ENCODE peak calls at places on chromosome 22, in five cellular contexts. One of them, this sample, is unnamed.

GRCh38 chr22:22168190-22168940 is 76.2 kb upstream of the VPREB1 start:
- DNase-seq in A673: peak; percentile 79
- DNase-seq in BJ: no peak
- DNase-seq in GM23338: peak; percentile 80
- DNase-seq in cardiac muscle cell: no peak
- DNase-seq in this sample: no peak

GRCh38 chr22:30314918-30315317 is 11.8 kb downstream of the TBC1D10A start:
- DNase-seq in A673: no peak
- DNase-seq in BJ: no peak
- DNase-seq in GM23338: no peak
- DNase-seq in cardiac muscle cell: no peak
- DNase-seq in this sample: no peak

GRCh38 chr22:29275819-29276565 is 7.9 kb downstream of the EWSR1 start:
- DNase-seq in A673: no peak
- DNase-seq in BJ: no peak
- DNase-seq in GM23338: no peak
- DNase-seq in cardiac muscle cell: no peak
- DNase-seq in this sample: no peak

GRCh38 chr22:28207281-28208030 is 288.4 kb upstream of the PITPNB start:
- DNase-seq in A673: no peak
- DNase-seq in BJ: peak; percentile 45
- DNase-seq in GM23338: no peak
- DNase-seq in cardiac muscle cell: no peak
- DNase-seq in this sample: no peak

GRCh38 chr22:23237201-23237798 is 57.0 kb downstream of the BCR start:
- DNase-seq in A673: peak; percentile 73
- DNase-seq in BJ: no peak
- DNase-seq in GM23338: peak; percentile 63
- DNase-seq in cardiac muscle cell: no peak
- DNase-seq in this sample: no peak

GRCh38 chr22:29308148-29308790 is 1.8 kb downstream of the GAS2L1 start:
- DNase-seq in A673: no peak
- DNase-seq in BJ: no peak
- DNase-seq in GM23338: no peak
- DNase-seq in cardiac muscle cell: no peak
- DNase-seq in this sample: no peak

GRCh38 chr22:50506611-50507420 is 686 bp downstream of the LMF2 start:
- DNase-seq in A673: no peak
- DNase-seq in BJ: no peak
- DNase-seq in GM23338: no peak
- DNase-seq in cardiac muscle cell: no peak
- DNase-seq in this sample: no peak

GRCh38 chr22:22948651-22949611 is 61.3 kb downstream of the IGLL5 start:
- DNase-seq in A673: no peak
- DNase-seq in BJ: no peak
- DNase-seq in GM23338: no peak
- DNase-seq in cardiac muscle cell: no peak
- DNase-seq in this sample: no peak

GRCh38 chr22:23892626-23893445 is 1.3 kb upstream of the MIF start:
- DNase-seq in A673: no peak
- DNase-seq in BJ: no peak
- DNase-seq in GM23338: no peak
- DNase-seq in cardiac muscle cell: no peak
- DNase-seq in this sample: no peak

GRCh38 chr22:27170491-27170890 is 513.1 kb downstream of the MIAT start:
- DNase-seq in A673: no peak
- DNase-seq in BJ: no peak
- DNase-seq in GM23338: no peak
- DNase-seq in cardiac muscle cell: no peak
- DNase-seq in this sample: peak; percentile 91

GRCh38 chr22:22342697-22343602 is 98.4 kb downstream of the VPREB1 start:
- DNase-seq in A673: peak; percentile 45
- DNase-seq in BJ: no peak
- DNase-seq in GM23338: peak; percentile 98
- DNase-seq in cardiac muscle cell: peak; percentile 14
- DNase-seq in this sample: no peak

GRCh38 chr22:25085156-25085555 is 114.5 kb upstream of the CRYBB3 start:
- DNase-seq in A673: no peak
- DNase-seq in BJ: no peak
- DNase-seq in GM23338: no peak
- DNase-seq in cardiac muscle cell: no peak
- DNase-seq in this sample: no peak

GRCh38 chr22:28345304-28345703 is 334.3 kb downstream of the TTC28 start:
- DNase-seq in A673: no peak
- DNase-seq in BJ: no peak
- DNase-seq in GM23338: peak; percentile 29
- DNase-seq in cardiac muscle cell: peak; percentile 32
- DNase-seq in this sample: no peak

GRCh38 chr22:49577168-49578060 is 250.3 kb downstream of the BRD1 start:
- DNase-seq in A673: no peak
- DNase-seq in BJ: no peak
- DNase-seq in GM23338: no peak
- DNase-seq in cardiac muscle cell: no peak
- DNase-seq in this sample: no peak

GRCh38 chr22:24208012-24208749 is 26.9 kb downstream of the SUSD2 start:
- DNase-seq in A673: peak; percentile 89
- DNase-seq in BJ: peak; percentile 95
- DNase-seq in GM23338: no peak
- DNase-seq in cardiac muscle cell: no peak
- DNase-seq in this sample: peak; percentile 92

GRCh38 chr22:33922268-33922667 is 2.0 kb upstream of the LARGE1 start:
- DNase-seq in A673: no peak
- DNase-seq in BJ: no peak
- DNase-seq in GM23338: peak; percentile 78
- DNase-seq in cardiac muscle cell: peak; percentile 79
- DNase-seq in this sample: no peak

GRCh38 chr22:19716041-19716828 is 1.9 kb downstream of the SEPTIN5 start:
- DNase-seq in A673: no peak
- DNase-seq in BJ: no peak
- DNase-seq in GM23338: no peak
- DNase-seq in cardiac muscle cell: no peak
- DNase-seq in this sample: no peak

GRCh38 chr22:19714320-19715252 is at the start of gene SEPTIN5:
- DNase-seq in A673: no peak
- DNase-seq in BJ: no peak
- DNase-seq in GM23338: no peak
- DNase-seq in cardiac muscle cell: peak; percentile 33
- DNase-seq in this sample: no peak

GRCh38 chr22:19713228-19713627 is 1.1 kb upstream of the SEPTIN5 start:
- DNase-seq in A673: no peak
- DNase-seq in BJ: no peak
- DNase-seq in GM23338: no peak
- DNase-seq in cardiac muscle cell: no peak
- DNase-seq in this sample: no peak

GRCh38 chr22:19715286-19715939 is 1.1 kb downstream of the SEPTIN5 start:
- DNase-seq in A673: no peak
- DNase-seq in BJ: no peak
- DNase-seq in GM23338: no peak
- DNase-seq in cardiac muscle cell: no peak
- DNase-seq in this sample: no peak

GRCh38 chr22:19713650-19714319 is 518 bp upstream of the SEPTIN5 start:
- DNase-seq in A673: no peak
- DNase-seq in BJ: no peak
- DNase-seq in GM23338: peak; percentile 60
- DNase-seq in cardiac muscle cell: peak; percentile 27
- DNase-seq in this sample: no peak
- TF ChIP-seq CTCF in A673: no peak
- TF ChIP-seq CTCF in BJ: no peak
- TF ChIP-seq CTCF in GM23338: no peak
- TF ChIP-seq CTCF in cardiac muscle cell: no peak
- TF ChIP-seq CTCF in this sample: no peak

GRCh38 chr22:40418366-40419201 is 48.2 kb downstream of the SGSM3 start:
- DNase-seq in A673: peak; percentile 76
- DNase-seq in BJ: no peak
- DNase-seq in GM23338: no peak
- DNase-seq in cardiac muscle cell: no peak
- DNase-seq in this sample: no peak

GRCh38 chr22:40416636-40417035 is 46.2 kb downstream of the SGSM3 start:
- DNase-seq in A673: no peak
- DNase-seq in BJ: no peak
- DNase-seq in GM23338: no peak
- DNase-seq in cardiac muscle cell: no peak
- DNase-seq in this sample: no peak

GRCh38 chr22:40416267-40416570 is 45.8 kb downstream of the SGSM3 start:
- DNase-seq in A673: no peak
- DNase-seq in BJ: no peak
- DNase-seq in GM23338: no peak
- DNase-seq in cardiac muscle cell: no peak
- DNase-seq in this sample: no peak

GRCh38 chr22:40417041-40417440 is 46.6 kb downstream of the SGSM3 start:
- DNase-seq in A673: no peak
- DNase-seq in BJ: no peak
- DNase-seq in GM23338: no peak
- DNase-seq in cardiac muscle cell: no peak
- DNase-seq in this sample: no peak

DNA sequence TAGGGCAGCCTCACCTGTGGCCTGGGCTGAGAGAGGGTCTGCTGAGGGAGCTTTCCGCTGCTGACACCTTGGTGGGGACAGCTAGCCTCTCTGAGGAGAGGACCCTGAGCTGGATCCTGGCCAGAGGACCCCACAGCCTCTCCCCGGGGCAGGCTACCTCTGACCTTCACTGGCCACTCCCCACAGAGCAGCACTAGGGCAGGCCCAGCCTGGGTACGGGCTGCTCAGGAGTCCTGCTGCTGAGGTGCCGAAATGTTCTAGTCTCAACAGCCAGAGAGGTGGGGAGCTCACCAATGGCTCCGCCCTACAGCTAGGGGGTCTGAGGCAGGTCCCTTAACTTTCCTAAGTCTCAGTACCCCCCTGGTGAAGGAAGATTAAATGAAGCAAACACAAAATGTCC is 47.5 kb downstream of the SGSM3 start:
- DNase-seq in A673: no peak
- DNase-seq in BJ: no peak
- DNase-seq in GM23338: no peak
- DNase-seq in cardiac muscle cell: no peak
- DNase-seq in this sample: no peak
- H3K4me3 ChIP-seq in A673: no peak overlapping the region
- H3K4me3 ChIP-seq in BJ: no peak overlapping the region
- H3K4me3 ChIP-seq in GM23338: no peak overlapping the region
- H3K4me3 ChIP-seq in cardiac muscle cell: no peak overlapping the region
- H3K4me3 ChIP-seq in this sample: no peak overlapping the region

DNA sequence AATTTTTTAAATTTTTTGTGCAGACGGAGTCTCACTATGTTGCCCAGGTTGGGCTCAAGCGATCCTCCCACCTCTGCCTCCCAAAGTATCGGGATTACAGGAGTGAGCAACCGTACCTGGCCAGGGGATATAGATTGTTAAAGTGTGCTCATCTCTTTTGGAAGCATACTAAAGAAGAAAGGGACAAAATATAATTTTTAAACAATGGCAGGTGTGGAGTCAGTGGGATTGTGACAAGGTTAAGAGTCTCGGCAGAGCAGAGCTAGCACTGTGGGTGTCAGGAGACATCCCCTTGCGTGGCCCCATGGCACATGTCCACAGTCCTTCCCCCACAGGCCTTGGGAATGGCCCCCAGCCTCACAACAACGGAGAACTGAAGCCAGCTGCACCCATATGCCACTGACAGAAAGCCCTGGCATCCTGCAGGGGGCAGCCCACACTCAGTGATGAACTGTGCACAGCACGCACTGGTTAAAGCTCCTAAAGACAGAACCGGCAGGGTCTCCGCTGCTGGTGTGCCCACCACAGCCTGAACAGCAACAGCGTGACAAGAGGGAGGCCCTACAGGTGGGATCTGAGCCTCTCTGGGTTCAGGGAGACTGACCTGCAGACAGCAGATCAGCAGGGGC is 29.9 kb downstream of the SERPIND1 start:
- DNase-seq in A673: peak; percentile 50
- DNase-seq in BJ: no peak
- DNase-seq in GM23338: peak; percentile 65
- DNase-seq in cardiac muscle cell: peak; percentile 60
- DNase-seq in this sample: no peak
- TF ChIP-seq CTCF in A673: peak; percentile 65
- TF ChIP-seq CTCF in BJ: peak; percentile 73
- TF ChIP-seq CTCF in GM23338: peak; percentile 85
- TF ChIP-seq CTCF in cardiac muscle cell: peak; percentile 69
- TF ChIP-seq CTCF in this sample: peak; percentile 76

GRCh38 chr22:37516456-37516855 is 2.8 kb downstream of the CARD10 start:
- DNase-seq in A673: no peak
- DNase-seq in BJ: no peak
- DNase-seq in GM23338: no peak
- DNase-seq in cardiac muscle cell: no peak
- DNase-seq in this sample: no peak
- H3K4me3 ChIP-seq in A673: no peak overlapping the region
- H3K4me3 ChIP-seq in BJ: no peak overlapping the region
- H3K4me3 ChIP-seq in GM23338: no peak overlapping the region
- H3K4me3 ChIP-seq in cardiac muscle cell: no peak overlapping the region
- H3K4me3 ChIP-seq in this sample: no peak overlapping the region

GRCh38 chr22:44525872-44526271 is 27.8 kb upstream of the RTL6 start:
- DNase-seq in A673: no peak
- DNase-seq in BJ: no peak
- DNase-seq in GM23338: no peak
- DNase-seq in cardiac muscle cell: no peak
- DNase-seq in this sample: no peak
- TF ChIP-seq CTCF in A673: no peak
- TF ChIP-seq CTCF in BJ: no peak
- TF ChIP-seq CTCF in GM23338: no peak
- TF ChIP-seq CTCF in cardiac muscle cell: no peak
- TF ChIP-seq CTCF in this sample: no peak

GRCh38 chr22:46055176-46055850 is 78.4 kb upstream of the WNT7B start:
- DNase-seq in A673: peak; percentile 28
- DNase-seq in BJ: no peak
- DNase-seq in GM23338: no peak
- DNase-seq in cardiac muscle cell: no peak
- DNase-seq in this sample: no peak
- H3K4me3 ChIP-seq in A673: peak overlapping the region; percentile 38
- H3K4me3 ChIP-seq in BJ: peak overlapping the region; percentile 62
- H3K4me3 ChIP-seq in GM23338: no peak overlapping the region
- H3K4me3 ChIP-seq in cardiac muscle cell: no peak overlapping the region
- H3K4me3 ChIP-seq in this sample: peak overlapping the region; percentile 37

GRCh38 chr22:42719133-42719532 is 1.5 kb downstream of the A4GALT start:
- DNase-seq in A673: peak; percentile 50
- DNase-seq in BJ: no peak
- DNase-seq in GM23338: peak; percentile 27
- DNase-seq in cardiac muscle cell: no peak
- DNase-seq in this sample: no peak
- TF ChIP-seq CTCF in A673: no peak
- TF ChIP-seq CTCF in BJ: no peak
- TF ChIP-seq CTCF in GM23338: no peak
- TF ChIP-seq CTCF in cardiac muscle cell: no peak
- TF ChIP-seq CTCF in this sample: no peak

DNA sequence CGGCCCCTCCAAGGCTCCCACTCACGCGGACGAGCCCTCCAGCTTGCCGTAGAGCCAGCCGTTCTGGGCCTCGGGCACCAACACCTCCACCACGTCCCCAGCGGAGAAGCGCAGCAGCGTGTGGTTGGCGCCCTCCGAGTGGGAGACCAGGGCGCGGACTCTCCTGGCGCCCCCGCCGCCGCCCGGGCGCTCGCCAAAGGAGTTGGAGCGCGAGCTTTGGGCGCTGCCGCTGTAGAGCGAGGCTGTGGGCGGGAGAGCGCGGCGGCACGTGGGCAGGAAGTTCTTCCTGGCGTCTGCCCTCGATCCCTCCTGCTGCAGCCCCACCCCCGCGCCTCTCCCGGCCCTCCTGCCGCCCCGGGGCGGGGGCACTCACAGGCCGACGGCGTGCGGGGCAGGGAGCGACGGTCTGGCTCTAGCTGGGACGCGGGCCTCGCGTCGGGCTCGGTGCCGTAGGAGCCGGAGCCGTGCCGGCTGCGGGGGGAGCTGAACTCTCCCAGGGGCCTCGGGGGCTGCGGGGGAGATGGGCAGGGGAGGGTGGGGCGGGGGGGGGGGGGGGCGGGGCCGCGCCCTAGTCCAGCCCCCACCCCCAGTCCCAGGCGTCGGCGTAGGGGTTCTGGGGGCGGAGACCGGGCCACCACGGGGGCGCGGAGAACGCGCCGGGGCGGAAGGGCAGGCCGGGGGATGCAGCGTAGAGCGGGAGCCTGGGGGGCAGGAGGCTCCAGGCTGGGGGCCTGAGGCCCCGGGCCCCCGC is 4.9 kb upstream of the SLC16A8 start:
- DNase-seq in A673: peak; percentile 48
- DNase-seq in BJ: no peak
- DNase-seq in GM23338: peak; percentile 54
- DNase-seq in cardiac muscle cell: no peak
- DNase-seq in this sample: no peak
- H3K4me3 ChIP-seq in A673: peak overlapping the region; percentile 29
- H3K4me3 ChIP-seq in BJ: peak overlapping the region; percentile 17
- H3K4me3 ChIP-seq in GM23338: peak overlapping the region; percentile 58
- H3K4me3 ChIP-seq in cardiac muscle cell: no peak overlapping the region
- H3K4me3 ChIP-seq in this sample: peak overlapping the region; percentile 25